ENCODE peak calls at places on chromosome 12, in five cellular contexts. C is iPS-NIHi11; F is activated CD8-positive, alpha-beta memory T cell treated with anti-CD3 and anti-CD28 coated beads for 4 hours; O is uterus; Z is type B pancreatic cell. J is an unnamed sample.

GRCh38 chr12:104627231-104627974 is 170.7 kb downstream of the CHST11 start:
- DNase-seq in C (no peak), F (no peak), O (no peak), Z (no peak), J (no peak)

GRCh38 chr12:110641512-110641911 is 27.6 kb downstream of the TCTN1 start:
- DNase-seq in C (peak), F (no peak), O (peak), Z (no peak), J (peak)

GRCh38 chr12:53466640-53467039 is 14.7 kb downstream of the PCBP2 start:
- DNase-seq in C (no peak), F (no peak), O (no peak), Z (no peak), J (no peak)

GRCh38 chr12:78933014-78933413 is 68.4 kb downstream of the SYT1 start:
- DNase-seq in C (no peak), F (no peak), O (no peak), Z (no peak), J (no peak)

GRCh38 chr12:40054554-40055226 is 51.2 kb downstream of the SLC2A13 start:
- DNase-seq in C (no peak), F (no peak), O (peak), Z (no peak), J (peak)

GRCh38 chr12:39830862-39831520 is 211.4 kb upstream of the ABCD2 start:
- DNase-seq in C (no peak), F (no peak), O (no peak), Z (no peak), J (no peak)

GRCh38 chr12:3250576-3250975 is 173.4 kb downstream of the TSPAN9 start:
- DNase-seq in C (no peak), F (no peak), O (no peak), Z (no peak), J (peak)

GRCh38 chr12:32062841-32063240 is 43.8 kb upstream of the BICD1 start:
- DNase-seq in C (no peak), F (no peak), O (no peak), Z (no peak), J (no peak)

GRCh38 chr12:11730299-11731041 is 81.0 kb downstream of the ETV6 start:
- DNase-seq in C (peak), F (no peak), O (no peak), Z (no peak), J (no peak)

GRCh38 chr12:115956236-115956635 is 321.3 kb downstream of the MED13L start:
- DNase-seq in C (no peak), F (no peak), O (no peak), Z (no peak), J (no peak)

GRCh38 chr12:4859478-4860210 is 50.1 kb upstream of the KCNA1 start:
- DNase-seq in C (no peak), F (no peak), O (no peak), Z (no peak), J (no peak)

GRCh38 chr12:124476011-124476400 is 91.4 kb downstream of the NCOR2 start:
- DNase-seq in C (no peak), F (no peak), O (no peak), Z (no peak), J (peak)

GRCh38 chr12:86774841-86775386 is 518.7 kb upstream of the MGAT4C start:
- DNase-seq in C (no peak), F (no peak), O (no peak), Z (no peak), J (no peak)

GRCh38 chr12:109105176-109105575 is 7.8 kb downstream of the UNG start:
- DNase-seq in C (no peak), F (no peak), O (no peak), Z (no peak), J (no peak)

GRCh38 chr12:53844989-53845836 is 93.4 kb upstream of the HOXC13 start:
- DNase-seq in C (peak), F (no peak), O (no peak), Z (no peak), J (no peak)

GRCh38 chr12:11758838-11759509 is 109.5 kb downstream of the ETV6 start:
- DNase-seq in C (no peak), F (no peak), O (no peak), Z (no peak), J (peak)

GRCh38 chr12:78121969-78122610 is 291.4 kb downstream of the NAV3 start:
- DNase-seq in C (no peak), F (no peak), O (no peak), Z (peak), J (no peak)

GRCh38 chr12:2291182-2291832 is 238.5 kb downstream of the CACNA1C start:
- DNase-seq in C (peak), F (no peak), O (no peak), Z (no peak), J (no peak)

GRCh38 chr12:90816353-90817089 is 138.5 kb downstream of the CCER1 start:
- DNase-seq in C (no peak), F (no peak), O (no peak), Z (no peak), J (no peak)

GRCh38 chr12:110223777-110224378 is 57.2 kb upstream of the ATP2A2 start:
- DNase-seq in C (no peak), F (no peak), O (no peak), Z (no peak), J (no peak)

GRCh38 chr12:96047621-96048211 is 12.3 kb upstream of the LTA4H start:
- DNase-seq in C (peak), F (no peak), O (no peak), Z (no peak), J (peak)

GRCh38 chr12:20602671-20603402 is 92.3 kb upstream of the SLCO1C1 start:
- DNase-seq in C (peak), F (no peak), O (no peak), Z (no peak), J (no peak)

GRCh38 chr12:47818701-47819543 is 781 bp downstream of the HDAC7 start:
- DNase-seq in C (peak), F (no peak), O (peak), Z (no peak), J (peak)

GRCh38 chr12:11672361-11672760 is 22.9 kb downstream of the ETV6 start:
- DNase-seq in C (no peak), F (no peak), O (no peak), Z (no peak), J (no peak)

GRCh38 chr12:92519284-92519683 is 183.5 kb upstream of the PLEKHG7 start:
- DNase-seq in C (no peak), F (no peak), O (no peak), Z (no peak), J (no peak)

GRCh38 chr12:75480469-75480949 is at the start of gene GLIPR1:
- DNase-seq in C (peak), F (peak), O (peak), Z (no peak), J (peak)

GRCh38 chr12:116818341-116818856 is 62.8 kb downstream of the HRK start:
- DNase-seq in C (no peak), F (no peak), O (peak), Z (no peak), J (peak)